ENCODE peak calls at places on chromosome 13, in six cellular contexts. One of them, this sample, is unnamed. For H3K4me1, the result is how much of the 10 kb centered on the place peaks cover.

GRCh38 chr13:71659427-71659826 is 207.6 kb downstream of the DACH1 start:
- DNase-seq in H1: no peak
- DNase-seq in neuronal stem cell: no peak
- DNase-seq in mesendoderm: peak
- DNase-seq in IMR-90: no peak
- DNase-seq in H9: no peak
- DNase-seq in this sample: no peak

GRCh38 chr13:99996177-99996705 is 14.7 kb downstream of the ZIC2 start:
- DNase-seq in H1: no peak
- DNase-seq in neuronal stem cell: peak
- DNase-seq in mesendoderm: no peak
- DNase-seq in IMR-90: no peak
- DNase-seq in H9: no peak
- DNase-seq in this sample: no peak

GRCh38 chr13:47484564-47484963 is 516.5 kb downstream of the SUCLA2 start:
- DNase-seq in H1: no peak
- DNase-seq in neuronal stem cell: no peak
- DNase-seq in mesendoderm: no peak
- DNase-seq in IMR-90: peak
- DNase-seq in H9: no peak
- DNase-seq in this sample: no peak

GRCh38 chr13:111893071-111893606 is 173.8 kb upstream of the SOX1 start:
- DNase-seq in H1: peak
- DNase-seq in neuronal stem cell: peak
- DNase-seq in mesendoderm: peak
- DNase-seq in IMR-90: no peak
- DNase-seq in H9: peak
- DNase-seq in this sample: no peak

GRCh38 chr13:79417741-79418140 is 11.7 kb upstream of the RBM26 start:
- DNase-seq in H1: no peak
- DNase-seq in neuronal stem cell: no peak
- DNase-seq in mesendoderm: no peak
- DNase-seq in IMR-90: no peak
- DNase-seq in H9: no peak
- DNase-seq in this sample: no peak

GRCh38 chr13:97127842-97128241 is 94.3 kb upstream of the MBNL2 start:
- DNase-seq in H1: no peak
- DNase-seq in neuronal stem cell: no peak
- DNase-seq in mesendoderm: peak
- DNase-seq in IMR-90: no peak
- DNase-seq in H9: no peak
- DNase-seq in this sample: peak

GRCh38 chr13:40984670-40985366 is 34.3 kb downstream of the ELF1 start:
- DNase-seq in H1: no peak
- DNase-seq in neuronal stem cell: no peak
- DNase-seq in mesendoderm: no peak
- DNase-seq in IMR-90: no peak
- DNase-seq in H9: no peak
- DNase-seq in this sample: peak

GRCh38 chr13:114130708-114131580 is 1.5 kb downstream of the RASA3 start:
- DNase-seq in H1: no peak
- DNase-seq in neuronal stem cell: no peak
- DNase-seq in mesendoderm: peak
- DNase-seq in IMR-90: peak
- DNase-seq in H9: peak
- DNase-seq in this sample: peak

GRCh38 chr13:63389756-63390155 is 1974.1 kb upstream of the PCDH20 start:
- DNase-seq in H1: no peak
- DNase-seq in neuronal stem cell: no peak
- DNase-seq in mesendoderm: no peak
- DNase-seq in IMR-90: no peak
- DNase-seq in H9: no peak
- DNase-seq in this sample: no peak

GRCh38 chr13:40319699-40320586 is 346.5 kb downstream of the FOXO1 start:
- DNase-seq in H1: no peak
- DNase-seq in neuronal stem cell: no peak
- DNase-seq in mesendoderm: no peak
- DNase-seq in IMR-90: no peak
- DNase-seq in H9: no peak
- DNase-seq in this sample: no peak

GRCh38 chr13:65260938-65261880 is 1968.9 kb downstream of the PCDH9 start:
- DNase-seq in H1: no peak
- DNase-seq in neuronal stem cell: no peak
- DNase-seq in mesendoderm: no peak
- DNase-seq in IMR-90: no peak
- DNase-seq in H9: no peak
- DNase-seq in this sample: no peak

GRCh38 chr13:77907653-77908341 is 10.8 kb downstream of the EDNRB start:
- DNase-seq in H1: no peak
- DNase-seq in neuronal stem cell: no peak
- DNase-seq in mesendoderm: no peak
- DNase-seq in IMR-90: no peak
- DNase-seq in H9: no peak
- DNase-seq in this sample: no peak

GRCh38 chr13:99665716-99666115 is 164.4 kb downstream of the TM9SF2 start:
- DNase-seq in H1: no peak
- DNase-seq in neuronal stem cell: no peak
- DNase-seq in mesendoderm: no peak
- DNase-seq in IMR-90: no peak
- DNase-seq in H9: no peak
- DNase-seq in this sample: no peak

GRCh38 chr13:91133941-91134772 is 213.3 kb upstream of the MIR17HG start:
- DNase-seq in H1: no peak
- DNase-seq in neuronal stem cell: peak
- DNase-seq in mesendoderm: peak
- DNase-seq in IMR-90: peak
- DNase-seq in H9: peak
- DNase-seq in this sample: peak

GRCh38 chr13:57996717-57997116 is 365.2 kb downstream of the PCDH17 start:
- DNase-seq in H1: no peak
- DNase-seq in neuronal stem cell: no peak
- DNase-seq in mesendoderm: no peak
- DNase-seq in IMR-90: no peak
- DNase-seq in H9: no peak
- DNase-seq in this sample: peak

GRCh38 chr13:113764793-113765190 is 5.8 kb downstream of the TMEM255B start:
- DNase-seq in H1: no peak
- DNase-seq in neuronal stem cell: no peak
- DNase-seq in mesendoderm: no peak
- DNase-seq in IMR-90: no peak
- DNase-seq in H9: no peak
- DNase-seq in this sample: no peak

GRCh38 chr13:86838411-86839120 is 832.6 kb upstream of the SLITRK5 start:
- DNase-seq in H1: no peak
- DNase-seq in neuronal stem cell: no peak
- DNase-seq in mesendoderm: no peak
- DNase-seq in IMR-90: no peak
- DNase-seq in H9: no peak
- DNase-seq in this sample: no peak
- H2BK120ac ChIP-seq in H1: no peak
- H2BK120ac ChIP-seq in neuronal stem cell: no peak
- H2BK120ac ChIP-seq in mesendoderm: no peak
- H2BK120ac ChIP-seq in IMR-90: no peak
- H2BK120ac ChIP-seq in H9: no peak
- H2BK120ac ChIP-seq in this sample: no peak

GRCh38 chr13:34411881-34412280 is 530.2 kb upstream of the NBEA start:
- DNase-seq in H1: no peak
- DNase-seq in neuronal stem cell: no peak
- DNase-seq in mesendoderm: no peak
- DNase-seq in IMR-90: no peak
- DNase-seq in H9: no peak
- DNase-seq in this sample: peak

GRCh38 chr13:34411177-34411576 is 530.9 kb upstream of the NBEA start:
- DNase-seq in H1: no peak
- DNase-seq in neuronal stem cell: no peak
- DNase-seq in mesendoderm: no peak
- DNase-seq in IMR-90: no peak
- DNase-seq in H9: no peak
- DNase-seq in this sample: peak

GRCh38 chr13:34412295-34412694 is 529.8 kb upstream of the NBEA start:
- DNase-seq in H1: no peak
- DNase-seq in neuronal stem cell: no peak
- DNase-seq in mesendoderm: no peak
- DNase-seq in IMR-90: no peak
- DNase-seq in H9: no peak
- DNase-seq in this sample: peak

GRCh38 chr13:34409496-34410163 is 532.4 kb upstream of the NBEA start:
- DNase-seq in H1: no peak
- DNase-seq in neuronal stem cell: no peak
- DNase-seq in mesendoderm: no peak
- DNase-seq in IMR-90: no peak
- DNase-seq in H9: no peak
- DNase-seq in this sample: no peak

DNA sequence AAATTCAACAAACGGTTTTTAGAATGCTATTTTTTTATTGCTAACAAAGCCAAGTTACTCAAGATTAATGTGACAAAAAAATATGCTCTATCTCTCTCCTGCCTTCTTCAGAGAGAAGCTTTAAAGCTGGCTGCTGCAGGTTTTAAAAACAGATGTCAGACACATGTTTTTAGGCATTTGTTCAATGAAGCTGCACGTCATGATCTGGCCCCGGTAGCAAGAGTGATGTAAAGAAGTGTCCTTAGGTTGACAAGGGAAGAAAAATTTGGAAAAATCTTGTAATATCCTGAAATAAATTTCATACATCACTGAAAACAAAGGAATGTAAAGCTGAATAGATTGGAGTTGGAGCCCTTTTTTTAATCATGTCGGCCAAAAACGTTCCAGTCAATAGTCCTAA is 531.4 kb upstream of the NBEA start:
- DNase-seq in H1: no peak
- DNase-seq in neuronal stem cell: no peak
- DNase-seq in mesendoderm: no peak
- DNase-seq in IMR-90: no peak
- DNase-seq in H9: no peak
- DNase-seq in this sample: peak
- H3K9ac ChIP-seq in H1: no peak
- H3K9ac ChIP-seq in neuronal stem cell: no peak
- H3K9ac ChIP-seq in mesendoderm: no peak
- H3K9ac ChIP-seq in IMR-90: no peak
- H3K9ac ChIP-seq in H9: no peak
- H3K9ac ChIP-seq in this sample: no peak

DNA sequence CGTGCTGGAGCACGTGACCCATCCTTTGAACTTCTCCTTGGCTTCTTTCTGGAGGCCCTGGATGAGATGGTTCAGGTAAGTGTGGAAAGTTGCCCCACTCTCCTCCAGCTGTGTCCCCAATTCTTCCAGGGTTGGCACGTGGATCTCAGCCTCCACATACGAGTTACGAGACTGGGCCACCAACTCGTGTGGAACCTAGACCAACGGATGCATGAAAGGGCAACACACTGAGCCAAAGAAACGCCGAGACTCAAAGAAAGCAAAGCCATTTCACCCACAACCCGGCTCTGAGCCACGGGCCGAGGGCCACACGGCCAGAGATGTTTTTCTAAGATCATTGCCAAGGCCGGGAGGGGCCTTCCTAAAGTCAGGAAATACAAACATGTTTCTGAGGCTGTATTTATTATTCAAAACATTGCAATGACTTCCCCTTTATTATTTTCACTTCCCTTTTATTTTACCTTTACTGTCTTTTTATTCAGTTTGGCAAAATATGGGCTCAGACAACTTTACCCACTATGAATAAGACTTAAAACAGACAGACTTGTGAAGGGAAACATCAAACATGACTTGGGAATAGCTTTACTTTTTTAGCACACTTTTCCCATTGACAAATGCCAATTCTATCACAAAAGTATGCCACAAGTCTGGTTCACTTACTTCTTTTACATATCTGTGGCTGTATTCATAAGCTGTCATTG is 94.6 kb downstream of the KL start:
- DNase-seq in H1: no peak
- DNase-seq in neuronal stem cell: no peak
- DNase-seq in mesendoderm: no peak
- DNase-seq in IMR-90: peak
- DNase-seq in H9: no peak
- DNase-seq in this sample: peak
- H3K4me1 ChIP-seq in H1: under half
- H3K4me1 ChIP-seq in neuronal stem cell: under half
- H3K4me1 ChIP-seq in mesendoderm: under half
- H3K4me1 ChIP-seq in IMR-90: half or more
- H3K4me1 ChIP-seq in H9: under half
- H3K4me1 ChIP-seq in this sample: under half

GRCh38 chr13:110396476-110396875 is 89.4 kb downstream of the COL4A2 start:
- DNase-seq in H1: no peak
- DNase-seq in neuronal stem cell: no peak
- DNase-seq in mesendoderm: no peak
- DNase-seq in IMR-90: no peak
- DNase-seq in H9: no peak
- DNase-seq in this sample: no peak
- H2BK120ac ChIP-seq in H1: no peak
- H2BK120ac ChIP-seq in neuronal stem cell: no peak
- H2BK120ac ChIP-seq in mesendoderm: no peak
- H2BK120ac ChIP-seq in IMR-90: peak
- H2BK120ac ChIP-seq in H9: no peak
- H2BK120ac ChIP-seq in this sample: no peak

GRCh38 chr13:21898461-21898860 is 227.6 kb downstream of the FGF9 start:
- DNase-seq in H1: no peak
- DNase-seq in neuronal stem cell: no peak
- DNase-seq in mesendoderm: no peak
- DNase-seq in IMR-90: no peak
- DNase-seq in H9: no peak
- DNase-seq in this sample: peak

GRCh38 chr13:21902709-21903098 is 231.8 kb downstream of the FGF9 start:
- DNase-seq in H1: no peak
- DNase-seq in neuronal stem cell: no peak
- DNase-seq in mesendoderm: no peak
- DNase-seq in IMR-90: no peak
- DNase-seq in H9: no peak
- DNase-seq in this sample: no peak

GRCh38 chr13:21898990-21899389 is 228.1 kb downstream of the FGF9 start:
- DNase-seq in H1: no peak
- DNase-seq in neuronal stem cell: no peak
- DNase-seq in mesendoderm: no peak
- DNase-seq in IMR-90: no peak
- DNase-seq in H9: peak
- DNase-seq in this sample: no peak

GRCh38 chr13:21901326-21901725 is 230.5 kb downstream of the FGF9 start:
- DNase-seq in H1: no peak
- DNase-seq in neuronal stem cell: no peak
- DNase-seq in mesendoderm: no peak
- DNase-seq in IMR-90: no peak
- DNase-seq in H9: peak
- DNase-seq in this sample: no peak

GRCh38 chr13:21901772-21902708 is 231.2 kb downstream of the FGF9 start:
- DNase-seq in H1: no peak
- DNase-seq in neuronal stem cell: no peak
- DNase-seq in mesendoderm: no peak
- DNase-seq in IMR-90: peak
- DNase-seq in H9: peak
- DNase-seq in this sample: no peak
- H3K9ac ChIP-seq in H1: no peak
- H3K9ac ChIP-seq in neuronal stem cell: no peak
- H3K9ac ChIP-seq in mesendoderm: no peak
- H3K9ac ChIP-seq in IMR-90: no peak
- H3K9ac ChIP-seq in H9: no peak
- H3K9ac ChIP-seq in this sample: no peak